ENCODE peak calls at places on chromosomes 3 and 15, in seven cellular contexts. M is neural progenitor cell, W is pancreas, N is OCI-LY7, X is psoas muscle, R is RWPE2, Z is suprapubic skin. P is an unnamed sample. For H3K36me3, the result is how much of the 10 kb centered on the place peaks cover.

GRCh38 chr15:83205725-83206324 is 1.8 kb downstream of the HDGFL3 start:
- DNase-seq in M (no peak), W (no peak), N (peak), X (no peak), R (no peak), Z (no peak), P (peak)

GRCh38 chr3:58880182-58880581 is 169.6 kb downstream of the CFAP20DC start:
- DNase-seq in M (no peak), W (no peak), N (no peak), X (no peak), R (no peak), Z (no peak), P (no peak)

GRCh38 chr15:101110681-101111569 is 140.9 kb downstream of the CHSY1 start:
- DNase-seq in M (no peak), W (no peak), N (no peak), X (no peak), R (peak), Z (no peak), P (no peak)

GRCh38 chr3:187085933-187086332 is 53.4 kb downstream of the RPL39L start:
- DNase-seq in M (no peak), W (no peak), N (no peak), X (no peak), R (no peak), Z (no peak), P (no peak)

GRCh38 chr3:140920029-140920428 is 21.6 kb upstream of the SLC25A36 start:
- DNase-seq in M (no peak), W (no peak), N (no peak), X (no peak), R (no peak), Z (no peak), P (no peak)

GRCh38 chr15:52076889-52077781 is 35.4 kb downstream of the BCL2L10 start:
- DNase-seq in M (no peak), W (no peak), N (no peak), X (no peak), R (peak), Z (no peak), P (peak)

GRCh38 chr3:116806351-116806750 is 96.8 kb downstream of the TUSC7 start:
- DNase-seq in M (no peak), W (no peak), N (no peak), X (no peak), R (no peak), Z (no peak), P (no peak)

GRCh38 chr3:98784666-98785600 is 21.8 kb downstream of the ST3GAL6 start:
- DNase-seq in M (no peak), W (no peak), N (no peak), X (no peak), R (no peak), Z (no peak), P (no peak)

GRCh38 chr3:58628823-58629562 is 37.6 kb downstream of the FAM3D start:
- DNase-seq in M (no peak), W (no peak), N (no peak), X (no peak), R (no peak), Z (no peak), P (peak)

GRCh38 chr3:71742621-71743020 is 11.0 kb upstream of the GPR27 start:
- DNase-seq in M (no peak), W (no peak), N (no peak), X (no peak), R (no peak), Z (no peak), P (no peak)

GRCh38 chr3:138867996-138868395 is 33.3 kb upstream of the PIK3CB start:
- DNase-seq in M (no peak), W (no peak), N (no peak), X (no peak), R (no peak), Z (no peak), P (no peak)

GRCh38 chr3:4828279-4829030 is 150.8 kb upstream of the BHLHE40 start:
- DNase-seq in M (no peak), W (no peak), N (no peak), X (peak), R (no peak), Z (no peak), P (peak)

GRCh38 chr3:176919836-176920760 is 277.2 kb downstream of the TBL1XR1 start:
- DNase-seq in M (no peak), W (no peak), N (no peak), X (no peak), R (no peak), Z (no peak), P (peak)

GRCh38 chr3:146560678-146561077 is 16.3 kb upstream of the PLSCR1 start:
- DNase-seq in M (no peak), W (no peak), N (no peak), X (no peak), R (no peak), Z (no peak), P (no peak)

GRCh38 chr15:85298941-85299340 is 81.5 kb upstream of the AKAP13 start:
- DNase-seq in M (no peak), W (no peak), N (no peak), X (no peak), R (no peak), Z (no peak), P (no peak)

GRCh38 chr15:51312132-51312531 is 26.3 kb downstream of the CYP19A1 start:
- DNase-seq in M (no peak), W (no peak), N (no peak), X (no peak), R (no peak), Z (no peak), P (peak)

GRCh38 chr15:90648137-90649070 is 68.7 kb upstream of the BLM start:
- DNase-seq in M (peak), W (no peak), N (peak), X (peak), R (no peak), Z (peak), P (peak)

GRCh38 chr3:134618473-134618860 is 32.4 kb downstream of the KY start:
- DNase-seq in M (no peak), W (no peak), N (no peak), X (no peak), R (no peak), Z (no peak), P (no peak)

GRCh38 chr3:8445861-8446260 is 55.8 kb upstream of the LMCD1 start:
- DNase-seq in M (no peak), W (no peak), N (no peak), X (no peak), R (no peak), Z (no peak), P (no peak)

GRCh38 chr15:89441295-89441762 is 55.1 kb downstream of the RHCG start:
- DNase-seq in M (no peak), W (no peak), N (peak), X (no peak), R (no peak), Z (no peak), P (no peak)

GRCh38 chr3:141402476-141403171 is 34.3 kb downstream of the ZBTB38 start:
- DNase-seq in M (peak), W (peak), N (no peak), X (peak), R (no peak), Z (peak), P (peak)

GRCh38 chr15:23372284-23372683 is 17.7 kb downstream of the GOLGA8S start:
- DNase-seq in M (no peak), W (no peak), N (no peak), X (no peak), R (no peak), Z (no peak), P (peak)

GRCh38 chr3:65827076-65827475 is 211.6 kb downstream of the MAGI1 start:
- DNase-seq in M (no peak), W (no peak), N (no peak), X (no peak), R (no peak), Z (no peak), P (no peak)

GRCh38 chr15:69595009-69595825 is 142.6 kb downstream of the RPLP1 start:
- DNase-seq in M (no peak), W (peak), N (no peak), X (peak), R (peak), Z (no peak), P (no peak)

GRCh38 chr15:70236306-70237103 is 138.8 kb upstream of the TLE3 start:
- DNase-seq in M (no peak), W (no peak), N (no peak), X (no peak), R (peak), Z (no peak), P (no peak)

GRCh38 chr3:46021516-46021915 is 5.8 kb downstream of the XCR1 start:
- DNase-seq in M (no peak), W (no peak), N (no peak), X (no peak), R (no peak), Z (no peak), P (no peak)

GRCh38 chr3:65672876-65673815 is 365.6 kb downstream of the MAGI1 start:
- DNase-seq in M (peak), W (peak), N (peak), X (peak), R (no peak), Z (no peak), P (peak)

GRCh38 chr15:65730560-65731172 is 61.4 kb downstream of the DENND4A start:
- DNase-seq in M (no peak), W (no peak), N (no peak), X (no peak), R (no peak), Z (no peak), P (no peak)

GRCh38 chr3:173513123-173513522 is 115.6 kb downstream of the NLGN1 start:
- DNase-seq in M (no peak), W (no peak), N (no peak), X (no peak), R (no peak), Z (no peak), P (no peak)

GRCh38 chr15:98899266-98900021 is 108.1 kb downstream of the PGPEP1L start:
- DNase-seq in M (peak), W (no peak), N (no peak), X (no peak), R (no peak), Z (no peak), P (peak)

GRCh38 chr3:50370594-50370993 is 11.3 kb upstream of the TMEM115 start:
- DNase-seq in M (peak), W (no peak), N (peak), X (no peak), R (no peak), Z (no peak), P (no peak)

GRCh38 chr15:30992465-30992864 is 1.0 kb upstream of the MTMR10 start:
- DNase-seq in M (no peak), W (no peak), N (peak), X (no peak), R (no peak), Z (no peak), P (no peak)

GRCh38 chr15:64776402-64776786 is 1.0 kb upstream of the RBPMS2 start:
- DNase-seq in M (peak), W (no peak), N (no peak), X (no peak), R (no peak), Z (no peak), P (no peak)

GRCh38 chr3:32422943-32423342 is 31.3 kb downstream of the CMTM7 start:
- DNase-seq in M (no peak), W (no peak), N (no peak), X (no peak), R (no peak), Z (no peak), P (no peak)

GRCh38 chr15:49282366-49282765 is 112.3 kb downstream of the GALK2 start:
- DNase-seq in M (no peak), W (no peak), N (no peak), X (no peak), R (no peak), Z (no peak), P (no peak)

GRCh38 chr3:37183976-37184375 is 9.6 kb upstream of the LRRFIP2 start:
- DNase-seq in M (no peak), W (no peak), N (no peak), X (no peak), R (no peak), Z (no peak), P (no peak)

GRCh38 chr3:81468385-81468784 is 293.1 kb downstream of the GBE1 start:
- DNase-seq in M (no peak), W (no peak), N (no peak), X (no peak), R (no peak), Z (no peak), P (no peak)

GRCh38 chr15:50879016-50879415 is 29.5 kb upstream of the AP4E1 start:
- DNase-seq in M (no peak), W (no peak), N (peak), X (no peak), R (no peak), Z (no peak), P (no peak)

GRCh38 chr3:188287339-188287738 is 133.4 kb downstream of the LPP start:
- DNase-seq in M (no peak), W (no peak), N (no peak), X (no peak), R (no peak), Z (no peak), P (no peak)

GRCh38 chr3:111080357-111080937 is 8.8 kb downstream of the NECTIN3 start:
- DNase-seq in M (peak), W (no peak), N (peak), X (no peak), R (no peak), Z (no peak), P (no peak)

GRCh38 chr3:101829878-101830277 is 19.4 kb upstream of the NFKBIZ start:
- DNase-seq in M (no peak), W (no peak), N (no peak), X (no peak), R (no peak), Z (no peak), P (no peak)

GRCh38 chr3:101828289-101828688 is 21.0 kb upstream of the NFKBIZ start:
- DNase-seq in M (no peak), W (no peak), N (no peak), X (no peak), R (no peak), Z (no peak), P (peak)

GRCh38 chr3:101829066-101829830 is 20.1 kb upstream of the NFKBIZ start:
- DNase-seq in M (peak), W (peak), N (peak), X (peak), R (no peak), Z (no peak), P (no peak)

GRCh38 chr3:101825904-101826445 is 23.3 kb upstream of the NFKBIZ start:
- DNase-seq in M (no peak), W (no peak), N (no peak), X (no peak), R (no peak), Z (no peak), P (no peak)

DNA sequence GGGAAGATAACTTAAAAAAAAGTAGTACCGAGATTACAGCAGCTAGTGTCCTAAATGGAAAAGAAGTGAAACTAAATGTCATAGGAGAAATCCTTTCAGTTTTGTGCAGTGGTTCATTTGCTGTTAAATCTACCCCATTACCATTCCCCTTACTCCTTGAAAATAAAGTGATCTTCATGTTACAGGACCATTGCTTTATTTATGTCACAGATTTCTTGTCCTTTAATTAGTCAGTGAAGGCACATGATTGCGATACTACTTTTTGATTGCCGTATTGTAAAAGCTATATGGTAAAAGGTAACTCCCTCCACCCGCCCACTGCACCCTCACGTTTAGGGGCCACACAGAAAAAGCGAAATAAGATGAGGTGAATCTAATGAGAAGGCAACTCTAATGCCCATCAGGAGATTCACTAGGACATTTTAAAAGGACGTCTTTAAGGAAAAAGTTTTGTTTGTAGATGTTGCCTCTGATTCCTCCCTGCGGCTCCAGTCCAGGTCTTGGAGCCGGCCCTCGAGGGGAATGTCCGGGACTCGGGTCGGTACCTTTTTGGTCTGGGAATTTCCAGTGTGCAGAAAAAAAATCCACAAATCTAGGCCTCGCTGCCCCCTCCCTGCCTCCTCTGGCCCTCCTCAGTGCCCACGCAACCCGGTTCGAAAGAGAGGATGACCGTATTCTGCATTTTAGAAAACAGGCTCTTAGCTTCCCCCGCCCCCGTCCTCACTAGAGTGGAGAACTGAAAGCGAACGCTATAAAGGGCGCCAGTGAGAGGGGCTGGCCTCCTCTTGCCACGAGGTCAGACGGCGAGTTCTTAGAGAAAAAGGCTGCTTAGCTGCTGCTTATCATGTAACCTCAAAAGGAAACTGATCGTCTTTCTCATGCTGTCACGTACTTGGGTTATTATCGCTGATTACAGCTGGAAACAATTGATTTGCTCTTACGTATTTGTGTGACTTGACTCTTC is 21.8 kb upstream of the NFKBIZ start:
- DNase-seq in M (peak), W (peak), N (peak), X (peak), R (peak), Z (peak), P (peak)
- H3K27ac ChIP-seq in M (no peak), W (peak), N (peak), X (peak), R (peak), Z (peak), P (peak)

GRCh38 chr3:108051005-108051404 is 39.8 kb downstream of the CD47 start:
- DNase-seq in M (no peak), W (no peak), N (no peak), X (no peak), R (no peak), Z (no peak), P (peak)
- H3K36me3 ChIP-seq in M (under half), W (under half), N (half or more), X (half or more), R (under half), Z (under half), P (under half)

DNA sequence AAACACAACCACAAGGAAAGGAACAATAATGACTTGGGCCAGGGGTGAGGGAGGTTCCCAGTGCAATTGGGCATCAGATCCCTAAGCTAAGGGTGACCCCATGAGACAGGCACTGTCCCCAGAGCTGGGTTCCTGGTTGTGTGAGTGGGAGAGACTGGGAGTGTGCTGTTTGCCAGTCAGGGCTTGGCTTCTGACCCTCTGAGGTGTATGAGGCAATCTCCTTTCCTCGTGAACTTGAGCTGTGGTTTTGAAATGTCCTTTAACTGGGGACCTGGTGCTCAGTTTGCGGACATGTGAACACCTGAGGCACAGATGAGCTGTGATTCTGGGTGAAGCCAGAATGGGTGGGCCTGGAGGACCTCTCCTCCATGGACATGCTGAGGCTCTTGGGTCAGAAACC is 58.5 kb upstream of the PLXNA1 start:
- DNase-seq in M (no peak), W (no peak), N (no peak), X (no peak), R (no peak), Z (no peak), P (no peak)
- H3K27ac ChIP-seq in M (no peak), W (no peak), N (no peak), X (no peak), R (no peak), Z (no peak), P (no peak)

DNA sequence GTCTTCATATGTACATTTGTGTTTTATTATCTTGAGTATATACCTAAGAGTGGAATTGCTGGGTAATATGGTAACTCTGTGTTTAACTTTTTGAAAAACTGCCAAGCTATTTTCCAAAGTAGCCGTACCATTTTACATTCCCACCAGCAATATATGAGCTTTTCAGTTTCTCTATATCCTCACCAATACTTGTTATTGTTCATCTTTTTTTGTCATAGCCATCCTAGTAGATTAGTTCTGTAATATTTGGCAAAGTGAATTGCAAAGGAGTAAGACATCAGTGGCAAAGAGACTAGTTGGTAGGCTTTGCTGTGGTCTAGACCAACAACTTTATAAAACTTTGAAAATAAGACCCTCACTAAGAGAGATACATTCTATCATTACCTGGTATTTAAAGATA is 21.4 kb downstream of the OXSR1 start:
- DNase-seq in M (no peak), W (no peak), N (no peak), X (no peak), R (no peak), Z (no peak), P (no peak)
- H3K36me3 ChIP-seq in M (under half), W (under half), N (half or more), X (under half), R (half or more), Z (under half), P (under half)

GRCh38 chr3:119647177-119647576 is 13.2 kb downstream of the POPDC2 start:
- DNase-seq in M (no peak), W (no peak), N (no peak), X (no peak), R (no peak), Z (no peak), P (no peak)
- H3K27ac ChIP-seq in M (no peak), W (peak), N (no peak), X (peak), R (no peak), Z (peak), P (no peak)

P was measured in SJSA1.